ENCODE peak calls at places on chromosomes 11 and 22, in seven cellular contexts. One of them, this sample, is unnamed.

GRCh38 chr22:17149073-17149815 is 9.8 kb downstream of the HDHD5 start:
- DNase-seq in A549: no peak
- DNase-seq in nephron progenitor cell: no peak
- DNase-seq in heart left ventricle: no peak
- DNase-seq in stimulated activated naive CD8-positive, alpha-beta T cell treated with anti-CD3 and anti-CD28 coated beads, Interleukin-15, amount 100 ng/mL, for 72 hours: no peak
- DNase-seq in lung: no peak
- DNase-seq in effector CD4-positive, alpha-beta T cell: no peak
- DNase-seq in this sample: no peak

GRCh38 chr11:102753267-102753666 is 27.2 kb downstream of the MMP10 start:
- DNase-seq in A549: no peak
- DNase-seq in nephron progenitor cell: no peak
- DNase-seq in heart left ventricle: no peak
- DNase-seq in stimulated activated naive CD8-positive, alpha-beta T cell treated with anti-CD3 and anti-CD28 coated beads, Interleukin-15, amount 100 ng/mL, for 72 hours: no peak
- DNase-seq in lung: no peak
- DNase-seq in effector CD4-positive, alpha-beta T cell: no peak
- DNase-seq in this sample: no peak

GRCh38 chr11:35721576-35722341 is 59.2 kb downstream of the TRIM44 start:
- DNase-seq in A549: no peak
- DNase-seq in nephron progenitor cell: no peak
- DNase-seq in heart left ventricle: no peak
- DNase-seq in stimulated activated naive CD8-positive, alpha-beta T cell treated with anti-CD3 and anti-CD28 coated beads, Interleukin-15, amount 100 ng/mL, for 72 hours: no peak
- DNase-seq in lung: no peak
- DNase-seq in effector CD4-positive, alpha-beta T cell: no peak
- DNase-seq in this sample: no peak

GRCh38 chr22:38963872-38964271 is 6.5 kb downstream of the APOBEC3A start:
- DNase-seq in A549: peak; percentile 46
- DNase-seq in nephron progenitor cell: no peak
- DNase-seq in heart left ventricle: no peak
- DNase-seq in stimulated activated naive CD8-positive, alpha-beta T cell treated with anti-CD3 and anti-CD28 coated beads, Interleukin-15, amount 100 ng/mL, for 72 hours: no peak
- DNase-seq in lung: no peak
- DNase-seq in effector CD4-positive, alpha-beta T cell: no peak
- DNase-seq in this sample: no peak

GRCh38 chr11:20310137-20310536 is 53.4 kb upstream of the HTATIP2 start:
- DNase-seq in A549: no peak
- DNase-seq in nephron progenitor cell: no peak
- DNase-seq in heart left ventricle: no peak
- DNase-seq in stimulated activated naive CD8-positive, alpha-beta T cell treated with anti-CD3 and anti-CD28 coated beads, Interleukin-15, amount 100 ng/mL, for 72 hours: no peak
- DNase-seq in lung: no peak
- DNase-seq in effector CD4-positive, alpha-beta T cell: no peak
- DNase-seq in this sample: no peak

GRCh38 chr11:44474702-44475101 is 90.8 kb upstream of the CD82 start:
- DNase-seq in A549: no peak
- DNase-seq in nephron progenitor cell: no peak
- DNase-seq in heart left ventricle: no peak
- DNase-seq in stimulated activated naive CD8-positive, alpha-beta T cell treated with anti-CD3 and anti-CD28 coated beads, Interleukin-15, amount 100 ng/mL, for 72 hours: no peak
- DNase-seq in lung: no peak
- DNase-seq in effector CD4-positive, alpha-beta T cell: no peak
- DNase-seq in this sample: no peak

GRCh38 chr22:38180841-38181452 is 683 bp downstream of the PLA2G6 start:
- DNase-seq in A549: no peak
- DNase-seq in nephron progenitor cell: no peak
- DNase-seq in heart left ventricle: peak; percentile 64
- DNase-seq in stimulated activated naive CD8-positive, alpha-beta T cell treated with anti-CD3 and anti-CD28 coated beads, Interleukin-15, amount 100 ng/mL, for 72 hours: peak; percentile 51
- DNase-seq in lung: peak; percentile 63
- DNase-seq in effector CD4-positive, alpha-beta T cell: peak; percentile 28
- DNase-seq in this sample: no peak

GRCh38 chr11:119758291-119758690 is 29.3 kb upstream of the NECTIN1 start:
- DNase-seq in A549: no peak
- DNase-seq in nephron progenitor cell: no peak
- DNase-seq in heart left ventricle: no peak
- DNase-seq in stimulated activated naive CD8-positive, alpha-beta T cell treated with anti-CD3 and anti-CD28 coated beads, Interleukin-15, amount 100 ng/mL, for 72 hours: no peak
- DNase-seq in lung: no peak
- DNase-seq in effector CD4-positive, alpha-beta T cell: no peak
- DNase-seq in this sample: no peak

GRCh38 chr11:79419120-79419519 is 21.7 kb downstream of the TENM4 start:
- DNase-seq in A549: peak; percentile 66
- DNase-seq in nephron progenitor cell: no peak
- DNase-seq in heart left ventricle: no peak
- DNase-seq in stimulated activated naive CD8-positive, alpha-beta T cell treated with anti-CD3 and anti-CD28 coated beads, Interleukin-15, amount 100 ng/mL, for 72 hours: no peak
- DNase-seq in lung: no peak
- DNase-seq in effector CD4-positive, alpha-beta T cell: no peak
- DNase-seq in this sample: peak; percentile 86

GRCh38 chr11:122097419-122098001 is 18.5 kb downstream of the BLID start:
- DNase-seq in A549: no peak
- DNase-seq in nephron progenitor cell: no peak
- DNase-seq in heart left ventricle: no peak
- DNase-seq in stimulated activated naive CD8-positive, alpha-beta T cell treated with anti-CD3 and anti-CD28 coated beads, Interleukin-15, amount 100 ng/mL, for 72 hours: no peak
- DNase-seq in lung: no peak
- DNase-seq in effector CD4-positive, alpha-beta T cell: no peak
- DNase-seq in this sample: no peak

GRCh38 chr11:44096360-44097188 is 1.1 kb downstream of the EXT2 start:
- DNase-seq in A549: peak; percentile 4
- DNase-seq in nephron progenitor cell: no peak
- DNase-seq in heart left ventricle: no peak
- DNase-seq in stimulated activated naive CD8-positive, alpha-beta T cell treated with anti-CD3 and anti-CD28 coated beads, Interleukin-15, amount 100 ng/mL, for 72 hours: peak; percentile 18
- DNase-seq in lung: no peak
- DNase-seq in effector CD4-positive, alpha-beta T cell: no peak
- DNase-seq in this sample: peak; percentile 7

GRCh38 chr11:11279956-11280689 is 72.9 kb downstream of the CSNK2A3 start:
- DNase-seq in A549: no peak
- DNase-seq in nephron progenitor cell: no peak
- DNase-seq in heart left ventricle: no peak
- DNase-seq in stimulated activated naive CD8-positive, alpha-beta T cell treated with anti-CD3 and anti-CD28 coated beads, Interleukin-15, amount 100 ng/mL, for 72 hours: no peak
- DNase-seq in lung: no peak
- DNase-seq in effector CD4-positive, alpha-beta T cell: no peak
- DNase-seq in this sample: no peak

GRCh38 chr11:74397531-74398243 is 546 bp downstream of the PGM2L1 start:
- DNase-seq in A549: peak; percentile 72
- DNase-seq in nephron progenitor cell: peak; percentile 43
- DNase-seq in heart left ventricle: no peak
- DNase-seq in stimulated activated naive CD8-positive, alpha-beta T cell treated with anti-CD3 and anti-CD28 coated beads, Interleukin-15, amount 100 ng/mL, for 72 hours: peak; percentile 42
- DNase-seq in lung: peak; percentile 45
- DNase-seq in effector CD4-positive, alpha-beta T cell: peak; percentile 29
- DNase-seq in this sample: peak; percentile 53

GRCh38 chr22:26846645-26847044 is 189.3 kb downstream of the MIAT start:
- DNase-seq in A549: no peak
- DNase-seq in nephron progenitor cell: no peak
- DNase-seq in heart left ventricle: no peak
- DNase-seq in stimulated activated naive CD8-positive, alpha-beta T cell treated with anti-CD3 and anti-CD28 coated beads, Interleukin-15, amount 100 ng/mL, for 72 hours: no peak
- DNase-seq in lung: no peak
- DNase-seq in effector CD4-positive, alpha-beta T cell: no peak
- DNase-seq in this sample: peak; percentile 84

GRCh38 chr11:41246399-41246745 is 213.1 kb downstream of the LRRC4C start:
- DNase-seq in A549: no peak
- DNase-seq in nephron progenitor cell: no peak
- DNase-seq in heart left ventricle: peak; percentile 14
- DNase-seq in stimulated activated naive CD8-positive, alpha-beta T cell treated with anti-CD3 and anti-CD28 coated beads, Interleukin-15, amount 100 ng/mL, for 72 hours: no peak
- DNase-seq in lung: no peak
- DNase-seq in effector CD4-positive, alpha-beta T cell: no peak
- DNase-seq in this sample: no peak

GRCh38 chr11:1736447-1736992 is 13.9 kb downstream of the IFITM10 start:
- DNase-seq in A549: no peak
- DNase-seq in nephron progenitor cell: no peak
- DNase-seq in heart left ventricle: no peak
- DNase-seq in stimulated activated naive CD8-positive, alpha-beta T cell treated with anti-CD3 and anti-CD28 coated beads, Interleukin-15, amount 100 ng/mL, for 72 hours: no peak
- DNase-seq in lung: no peak
- DNase-seq in effector CD4-positive, alpha-beta T cell: no peak
- DNase-seq in this sample: no peak

GRCh38 chr22:23398701-23399366 is 181.3 kb downstream of the IGLL1 start:
- DNase-seq in A549: no peak
- DNase-seq in nephron progenitor cell: no peak
- DNase-seq in heart left ventricle: no peak
- DNase-seq in stimulated activated naive CD8-positive, alpha-beta T cell treated with anti-CD3 and anti-CD28 coated beads, Interleukin-15, amount 100 ng/mL, for 72 hours: no peak
- DNase-seq in lung: no peak
- DNase-seq in effector CD4-positive, alpha-beta T cell: no peak
- DNase-seq in this sample: no peak

GRCh38 chr22:48758905-48759875 is 1068.5 kb downstream of the BRD1 start:
- DNase-seq in A549: no peak
- DNase-seq in nephron progenitor cell: no peak
- DNase-seq in heart left ventricle: no peak
- DNase-seq in stimulated activated naive CD8-positive, alpha-beta T cell treated with anti-CD3 and anti-CD28 coated beads, Interleukin-15, amount 100 ng/mL, for 72 hours: no peak
- DNase-seq in lung: peak; percentile 22
- DNase-seq in effector CD4-positive, alpha-beta T cell: no peak
- DNase-seq in this sample: no peak

GRCh38 chr22:47452184-47452583 is 689.7 kb downstream of the TBC1D22A start:
- DNase-seq in A549: peak; percentile 38
- DNase-seq in nephron progenitor cell: no peak
- DNase-seq in heart left ventricle: no peak
- DNase-seq in stimulated activated naive CD8-positive, alpha-beta T cell treated with anti-CD3 and anti-CD28 coated beads, Interleukin-15, amount 100 ng/mL, for 72 hours: no peak
- DNase-seq in lung: no peak
- DNase-seq in effector CD4-positive, alpha-beta T cell: no peak
- DNase-seq in this sample: peak; percentile 27

GRCh38 chr22:34036936-34037335 is 116.7 kb upstream of the LARGE1 start:
- DNase-seq in A549: no peak
- DNase-seq in nephron progenitor cell: peak; percentile 17
- DNase-seq in heart left ventricle: no peak
- DNase-seq in stimulated activated naive CD8-positive, alpha-beta T cell treated with anti-CD3 and anti-CD28 coated beads, Interleukin-15, amount 100 ng/mL, for 72 hours: no peak
- DNase-seq in lung: no peak
- DNase-seq in effector CD4-positive, alpha-beta T cell: no peak
- DNase-seq in this sample: no peak

GRCh38 chr11:106937113-106937512 is 81.2 kb downstream of the GUCY1A2 start:
- DNase-seq in A549: no peak
- DNase-seq in nephron progenitor cell: no peak
- DNase-seq in heart left ventricle: no peak
- DNase-seq in stimulated activated naive CD8-positive, alpha-beta T cell treated with anti-CD3 and anti-CD28 coated beads, Interleukin-15, amount 100 ng/mL, for 72 hours: no peak
- DNase-seq in lung: no peak
- DNase-seq in effector CD4-positive, alpha-beta T cell: no peak
- DNase-seq in this sample: no peak

GRCh38 chr11:116701297-116701801 is 71.4 kb downstream of the BUD13 start:
- DNase-seq in A549: no peak
- DNase-seq in nephron progenitor cell: no peak
- DNase-seq in heart left ventricle: no peak
- DNase-seq in stimulated activated naive CD8-positive, alpha-beta T cell treated with anti-CD3 and anti-CD28 coated beads, Interleukin-15, amount 100 ng/mL, for 72 hours: no peak
- DNase-seq in lung: no peak
- DNase-seq in effector CD4-positive, alpha-beta T cell: no peak
- DNase-seq in this sample: no peak

GRCh38 chr11:81197396-81197795 is 1536.3 kb downstream of the FAM181B start:
- DNase-seq in A549: no peak
- DNase-seq in nephron progenitor cell: no peak
- DNase-seq in heart left ventricle: no peak
- DNase-seq in stimulated activated naive CD8-positive, alpha-beta T cell treated with anti-CD3 and anti-CD28 coated beads, Interleukin-15, amount 100 ng/mL, for 72 hours: no peak
- DNase-seq in lung: no peak
- DNase-seq in effector CD4-positive, alpha-beta T cell: no peak
- DNase-seq in this sample: no peak

GRCh38 chr11:30568933-30569332 is 17.2 kb downstream of the MPPED2 start:
- DNase-seq in A549: no peak
- DNase-seq in nephron progenitor cell: peak; percentile 61
- DNase-seq in heart left ventricle: no peak
- DNase-seq in stimulated activated naive CD8-positive, alpha-beta T cell treated with anti-CD3 and anti-CD28 coated beads, Interleukin-15, amount 100 ng/mL, for 72 hours: no peak
- DNase-seq in lung: no peak
- DNase-seq in effector CD4-positive, alpha-beta T cell: no peak
- DNase-seq in this sample: no peak

GRCh38 chr11:111379500-111380136 is 543 bp upstream of the POU2AF1 start:
- DNase-seq in A549: no peak
- DNase-seq in nephron progenitor cell: no peak
- DNase-seq in heart left ventricle: no peak
- DNase-seq in stimulated activated naive CD8-positive, alpha-beta T cell treated with anti-CD3 and anti-CD28 coated beads, Interleukin-15, amount 100 ng/mL, for 72 hours: peak; percentile 10
- DNase-seq in lung: no peak
- DNase-seq in effector CD4-positive, alpha-beta T cell: no peak
- DNase-seq in this sample: no peak

GRCh38 chr11:18295316-18295715 is 26.6 kb downstream of the HPS5 start:
- DNase-seq in A549: no peak
- DNase-seq in nephron progenitor cell: no peak
- DNase-seq in heart left ventricle: no peak
- DNase-seq in stimulated activated naive CD8-positive, alpha-beta T cell treated with anti-CD3 and anti-CD28 coated beads, Interleukin-15, amount 100 ng/mL, for 72 hours: no peak
- DNase-seq in lung: no peak
- DNase-seq in effector CD4-positive, alpha-beta T cell: no peak
- DNase-seq in this sample: no peak

GRCh38 chr22:30860176-30861105 is 108.1 kb downstream of the MORC2 start:
- DNase-seq in A549: no peak
- DNase-seq in nephron progenitor cell: no peak
- DNase-seq in heart left ventricle: no peak
- DNase-seq in stimulated activated naive CD8-positive, alpha-beta T cell treated with anti-CD3 and anti-CD28 coated beads, Interleukin-15, amount 100 ng/mL, for 72 hours: no peak
- DNase-seq in lung: no peak
- DNase-seq in effector CD4-positive, alpha-beta T cell: no peak
- DNase-seq in this sample: no peak

GRCh38 chr11:75311858-75312288 is 39.6 kb downstream of the ARRB1 start:
- DNase-seq in A549: no peak
- DNase-seq in nephron progenitor cell: no peak
- DNase-seq in heart left ventricle: peak; percentile 91
- DNase-seq in stimulated activated naive CD8-positive, alpha-beta T cell treated with anti-CD3 and anti-CD28 coated beads, Interleukin-15, amount 100 ng/mL, for 72 hours: no peak
- DNase-seq in lung: peak; percentile 48
- DNase-seq in effector CD4-positive, alpha-beta T cell: no peak
- DNase-seq in this sample: no peak

GRCh38 chr11:71076021-71076420 is 176.4 kb downstream of the SHANK2 start:
- DNase-seq in A549: no peak
- DNase-seq in nephron progenitor cell: no peak
- DNase-seq in heart left ventricle: no peak
- DNase-seq in stimulated activated naive CD8-positive, alpha-beta T cell treated with anti-CD3 and anti-CD28 coated beads, Interleukin-15, amount 100 ng/mL, for 72 hours: no peak
- DNase-seq in lung: no peak
- DNase-seq in effector CD4-positive, alpha-beta T cell: no peak
- DNase-seq in this sample: no peak

GRCh38 chr11:28674432-28675076 is 566.4 kb downstream of the METTL15 start:
- DNase-seq in A549: peak; percentile 27
- DNase-seq in nephron progenitor cell: peak; percentile 29
- DNase-seq in heart left ventricle: no peak
- DNase-seq in stimulated activated naive CD8-positive, alpha-beta T cell treated with anti-CD3 and anti-CD28 coated beads, Interleukin-15, amount 100 ng/mL, for 72 hours: no peak
- DNase-seq in lung: no peak
- DNase-seq in effector CD4-positive, alpha-beta T cell: no peak
- DNase-seq in this sample: no peak

GRCh38 chr11:75733346-75734107 is 15.9 kb downstream of the MOGAT2 start:
- DNase-seq in A549: no peak
- DNase-seq in nephron progenitor cell: peak; percentile 28
- DNase-seq in heart left ventricle: no peak
- DNase-seq in stimulated activated naive CD8-positive, alpha-beta T cell treated with anti-CD3 and anti-CD28 coated beads, Interleukin-15, amount 100 ng/mL, for 72 hours: no peak
- DNase-seq in lung: no peak
- DNase-seq in effector CD4-positive, alpha-beta T cell: no peak
- DNase-seq in this sample: no peak

GRCh38 chr11:69520186-69520585 is 38.7 kb downstream of the LINC01488 start:
- DNase-seq in A549: no peak
- DNase-seq in nephron progenitor cell: no peak
- DNase-seq in heart left ventricle: no peak
- DNase-seq in stimulated activated naive CD8-positive, alpha-beta T cell treated with anti-CD3 and anti-CD28 coated beads, Interleukin-15, amount 100 ng/mL, for 72 hours: no peak
- DNase-seq in lung: no peak
- DNase-seq in effector CD4-positive, alpha-beta T cell: no peak
- DNase-seq in this sample: no peak

GRCh38 chr11:133928628-133929059 is 28.1 kb downstream of the IGSF9B start:
- DNase-seq in A549: no peak
- DNase-seq in nephron progenitor cell: no peak
- DNase-seq in heart left ventricle: no peak
- DNase-seq in stimulated activated naive CD8-positive, alpha-beta T cell treated with anti-CD3 and anti-CD28 coated beads, Interleukin-15, amount 100 ng/mL, for 72 hours: peak; percentile 52
- DNase-seq in lung: no peak
- DNase-seq in effector CD4-positive, alpha-beta T cell: peak; percentile 30
- DNase-seq in this sample: no peak

GRCh38 chr11:45654242-45654641 is 11.2 kb downstream of the CHST1 start:
- DNase-seq in A549: no peak
- DNase-seq in nephron progenitor cell: no peak
- DNase-seq in heart left ventricle: no peak
- DNase-seq in stimulated activated naive CD8-positive, alpha-beta T cell treated with anti-CD3 and anti-CD28 coated beads, Interleukin-15, amount 100 ng/mL, for 72 hours: no peak
- DNase-seq in lung: no peak
- DNase-seq in effector CD4-positive, alpha-beta T cell: no peak
- DNase-seq in this sample: no peak

GRCh38 chr11:118658372-118659313 is 20.8 kb downstream of the TREH start:
- DNase-seq in A549: no peak
- DNase-seq in nephron progenitor cell: no peak
- DNase-seq in heart left ventricle: peak; percentile 60
- DNase-seq in stimulated activated naive CD8-positive, alpha-beta T cell treated with anti-CD3 and anti-CD28 coated beads, Interleukin-15, amount 100 ng/mL, for 72 hours: no peak
- DNase-seq in lung: no peak
- DNase-seq in effector CD4-positive, alpha-beta T cell: no peak
- DNase-seq in this sample: peak; percentile 31

GRCh38 chr11:75035911-75036536 is 47.3 kb downstream of the NEU3 start:
- DNase-seq in A549: no peak
- DNase-seq in nephron progenitor cell: no peak
- DNase-seq in heart left ventricle: no peak
- DNase-seq in stimulated activated naive CD8-positive, alpha-beta T cell treated with anti-CD3 and anti-CD28 coated beads, Interleukin-15, amount 100 ng/mL, for 72 hours: no peak
- DNase-seq in lung: no peak
- DNase-seq in effector CD4-positive, alpha-beta T cell: no peak
- DNase-seq in this sample: peak; percentile 55

GRCh38 chr11:65375012-65375411 is 7.4 kb downstream of the SLC25A45 start:
- DNase-seq in A549: no peak
- DNase-seq in nephron progenitor cell: no peak
- DNase-seq in heart left ventricle: no peak
- DNase-seq in stimulated activated naive CD8-positive, alpha-beta T cell treated with anti-CD3 and anti-CD28 coated beads, Interleukin-15, amount 100 ng/mL, for 72 hours: no peak
- DNase-seq in lung: no peak
- DNase-seq in effector CD4-positive, alpha-beta T cell: no peak
- DNase-seq in this sample: no peak

GRCh38 chr11:122863704-122864326 is 18.7 kb upstream of the JHY start:
- DNase-seq in A549: peak; percentile 37
- DNase-seq in nephron progenitor cell: peak; percentile 49
- DNase-seq in heart left ventricle: no peak
- DNase-seq in stimulated activated naive CD8-positive, alpha-beta T cell treated with anti-CD3 and anti-CD28 coated beads, Interleukin-15, amount 100 ng/mL, for 72 hours: no peak
- DNase-seq in lung: no peak
- DNase-seq in effector CD4-positive, alpha-beta T cell: peak; percentile 24
- DNase-seq in this sample: peak; percentile 18

This sample was measured in RCC 7860.